ENCODE peak calls at places on chromosomes 3 and 15, in five cellular contexts. One of them, this sample, is unnamed.
A peak's percentile ranks its signal among the peaks of the same experiment; 100 is the strongest.

GRCh38 chr3:113231827-113232253 is 20.5 kb downstream of the BOC start:
- DNase-seq in dermis microvascular lymphatic vessel endothelial cell: no peak
- DNase-seq in HFFc6: peak; percentile 84
- DNase-seq in activated CD4-positive, alpha-beta T cell treated with anti-CD3 and anti-CD28 coated beads for 24 hours: no peak
- DNase-seq in neural progenitor cell: no peak
- DNase-seq in this sample: no peak

GRCh38 chr15:78205856-78206255 is 28.5 kb downstream of the ACSBG1 start:
- DNase-seq in dermis microvascular lymphatic vessel endothelial cell: no peak
- DNase-seq in HFFc6: no peak
- DNase-seq in activated CD4-positive, alpha-beta T cell treated with anti-CD3 and anti-CD28 coated beads for 24 hours: no peak
- DNase-seq in neural progenitor cell: no peak
- DNase-seq in this sample: no peak

GRCh38 chr15:51888593-51889195 is 59.2 kb downstream of the TMOD3 start:
- DNase-seq in dermis microvascular lymphatic vessel endothelial cell: no peak
- DNase-seq in HFFc6: no peak
- DNase-seq in activated CD4-positive, alpha-beta T cell treated with anti-CD3 and anti-CD28 coated beads for 24 hours: no peak
- DNase-seq in neural progenitor cell: peak; percentile 12
- DNase-seq in this sample: no peak

GRCh38 chr15:88690331-88690730 is 51.5 kb downstream of the ISG20 start:
- DNase-seq in dermis microvascular lymphatic vessel endothelial cell: no peak
- DNase-seq in HFFc6: peak; percentile 49
- DNase-seq in activated CD4-positive, alpha-beta T cell treated with anti-CD3 and anti-CD28 coated beads for 24 hours: no peak
- DNase-seq in neural progenitor cell: no peak
- DNase-seq in this sample: no peak

GRCh38 chr3:7709383-7710082 is 792.1 kb upstream of the LMCD1 start:
- DNase-seq in dermis microvascular lymphatic vessel endothelial cell: no peak
- DNase-seq in HFFc6: no peak
- DNase-seq in activated CD4-positive, alpha-beta T cell treated with anti-CD3 and anti-CD28 coated beads for 24 hours: no peak
- DNase-seq in neural progenitor cell: no peak
- DNase-seq in this sample: peak; percentile 78

GRCh38 chr3:185342458-185343169 is 20.3 kb upstream of the MAP3K13 start:
- DNase-seq in dermis microvascular lymphatic vessel endothelial cell: no peak
- DNase-seq in HFFc6: no peak
- DNase-seq in activated CD4-positive, alpha-beta T cell treated with anti-CD3 and anti-CD28 coated beads for 24 hours: no peak
- DNase-seq in neural progenitor cell: no peak
- DNase-seq in this sample: no peak

GRCh38 chr3:107838196-107838595 is 252.6 kb downstream of the CD47 start:
- DNase-seq in dermis microvascular lymphatic vessel endothelial cell: no peak
- DNase-seq in HFFc6: no peak
- DNase-seq in activated CD4-positive, alpha-beta T cell treated with anti-CD3 and anti-CD28 coated beads for 24 hours: no peak
- DNase-seq in neural progenitor cell: no peak
- DNase-seq in this sample: no peak

GRCh38 chr3:159082514-159082913 is 280.7 kb downstream of the MFSD1 start:
- DNase-seq in dermis microvascular lymphatic vessel endothelial cell: no peak
- DNase-seq in HFFc6: peak; percentile 57
- DNase-seq in activated CD4-positive, alpha-beta T cell treated with anti-CD3 and anti-CD28 coated beads for 24 hours: no peak
- DNase-seq in neural progenitor cell: no peak
- DNase-seq in this sample: no peak

GRCh38 chr15:39728844-39729243 is 53.8 kb downstream of the FSIP1 start:
- DNase-seq in dermis microvascular lymphatic vessel endothelial cell: no peak
- DNase-seq in HFFc6: peak; percentile 58
- DNase-seq in activated CD4-positive, alpha-beta T cell treated with anti-CD3 and anti-CD28 coated beads for 24 hours: no peak
- DNase-seq in neural progenitor cell: no peak
- DNase-seq in this sample: no peak

GRCh38 chr3:38116471-38117162 is 20.3 kb downstream of the ACAA1 start:
- DNase-seq in dermis microvascular lymphatic vessel endothelial cell: no peak
- DNase-seq in HFFc6: no peak
- DNase-seq in activated CD4-positive, alpha-beta T cell treated with anti-CD3 and anti-CD28 coated beads for 24 hours: no peak
- DNase-seq in neural progenitor cell: no peak
- DNase-seq in this sample: no peak

GRCh38 chr3:197807969-197808587 is 17.0 kb downstream of the LRCH3 start:
- DNase-seq in dermis microvascular lymphatic vessel endothelial cell: no peak
- DNase-seq in HFFc6: peak; percentile 41
- DNase-seq in activated CD4-positive, alpha-beta T cell treated with anti-CD3 and anti-CD28 coated beads for 24 hours: no peak
- DNase-seq in neural progenitor cell: no peak
- DNase-seq in this sample: no peak

GRCh38 chr3:23889950-23890349 is 26.8 kb downstream of the NKIRAS1 start:
- DNase-seq in dermis microvascular lymphatic vessel endothelial cell: no peak
- DNase-seq in HFFc6: no peak
- DNase-seq in activated CD4-positive, alpha-beta T cell treated with anti-CD3 and anti-CD28 coated beads for 24 hours: no peak
- DNase-seq in neural progenitor cell: no peak
- DNase-seq in this sample: no peak

GRCh38 chr3:13214847-13215472 is 141.7 kb upstream of the IQSEC1 start:
- DNase-seq in dermis microvascular lymphatic vessel endothelial cell: no peak
- DNase-seq in HFFc6: no peak
- DNase-seq in activated CD4-positive, alpha-beta T cell treated with anti-CD3 and anti-CD28 coated beads for 24 hours: no peak
- DNase-seq in neural progenitor cell: no peak
- DNase-seq in this sample: no peak

GRCh38 chr15:41207687-41208448 is 22.7 kb downstream of the EXD1 start:
- DNase-seq in dermis microvascular lymphatic vessel endothelial cell: no peak
- DNase-seq in HFFc6: peak; percentile 55
- DNase-seq in activated CD4-positive, alpha-beta T cell treated with anti-CD3 and anti-CD28 coated beads for 24 hours: no peak
- DNase-seq in neural progenitor cell: no peak
- DNase-seq in this sample: no peak

GRCh38 chr3:196896229-196896628 is 28.5 kb downstream of the SENP5 start:
- DNase-seq in dermis microvascular lymphatic vessel endothelial cell: no peak
- DNase-seq in HFFc6: no peak
- DNase-seq in activated CD4-positive, alpha-beta T cell treated with anti-CD3 and anti-CD28 coated beads for 24 hours: no peak
- DNase-seq in neural progenitor cell: no peak
- DNase-seq in this sample: no peak

GRCh38 chr3:188605231-188605630 is 451.3 kb downstream of the LPP start:
- DNase-seq in dermis microvascular lymphatic vessel endothelial cell: no peak
- DNase-seq in HFFc6: no peak
- DNase-seq in activated CD4-positive, alpha-beta T cell treated with anti-CD3 and anti-CD28 coated beads for 24 hours: no peak
- DNase-seq in neural progenitor cell: no peak
- DNase-seq in this sample: no peak

GRCh38 chr15:75808563-75808962 is 34.7 kb upstream of the UBE2Q2 start:
- DNase-seq in dermis microvascular lymphatic vessel endothelial cell: no peak
- DNase-seq in HFFc6: no peak
- DNase-seq in activated CD4-positive, alpha-beta T cell treated with anti-CD3 and anti-CD28 coated beads for 24 hours: no peak
- DNase-seq in neural progenitor cell: no peak
- DNase-seq in this sample: no peak

GRCh38 chr3:50585919-50586762 is 16.8 kb downstream of the HEMK1 start:
- DNase-seq in dermis microvascular lymphatic vessel endothelial cell: no peak
- DNase-seq in HFFc6: no peak
- DNase-seq in activated CD4-positive, alpha-beta T cell treated with anti-CD3 and anti-CD28 coated beads for 24 hours: no peak
- DNase-seq in neural progenitor cell: no peak
- DNase-seq in this sample: no peak

GRCh38 chr3:128426128-128426921 is 40.4 kb downstream of the DNAJB8 start:
- DNase-seq in dermis microvascular lymphatic vessel endothelial cell: no peak
- DNase-seq in HFFc6: no peak
- DNase-seq in activated CD4-positive, alpha-beta T cell treated with anti-CD3 and anti-CD28 coated beads for 24 hours: peak; percentile 48
- DNase-seq in neural progenitor cell: peak; percentile 85
- DNase-seq in this sample: no peak

GRCh38 chr15:60390931-60391501 is 6.8 kb downstream of the ANXA2 start:
- DNase-seq in dermis microvascular lymphatic vessel endothelial cell: no peak
- DNase-seq in HFFc6: peak; percentile 89
- DNase-seq in activated CD4-positive, alpha-beta T cell treated with anti-CD3 and anti-CD28 coated beads for 24 hours: no peak
- DNase-seq in neural progenitor cell: peak; percentile 88
- DNase-seq in this sample: no peak

GRCh38 chr3:194871143-194871863 is 185.6 kb downstream of the FAM43A start:
- DNase-seq in dermis microvascular lymphatic vessel endothelial cell: no peak
- DNase-seq in HFFc6: peak; percentile 88
- DNase-seq in activated CD4-positive, alpha-beta T cell treated with anti-CD3 and anti-CD28 coated beads for 24 hours: no peak
- DNase-seq in neural progenitor cell: peak; percentile 49
- DNase-seq in this sample: no peak

GRCh38 chr3:142844339-142844977 is 44.4 kb downstream of the PCOLCE2 start:
- DNase-seq in dermis microvascular lymphatic vessel endothelial cell: no peak
- DNase-seq in HFFc6: peak; percentile 42
- DNase-seq in activated CD4-positive, alpha-beta T cell treated with anti-CD3 and anti-CD28 coated beads for 24 hours: no peak
- DNase-seq in neural progenitor cell: peak; percentile 33
- DNase-seq in this sample: no peak

GRCh38 chr3:194282436-194283122 is 68.5 kb downstream of the CPN2 start:
- DNase-seq in dermis microvascular lymphatic vessel endothelial cell: no peak
- DNase-seq in HFFc6: no peak
- DNase-seq in activated CD4-positive, alpha-beta T cell treated with anti-CD3 and anti-CD28 coated beads for 24 hours: no peak
- DNase-seq in neural progenitor cell: no peak
- DNase-seq in this sample: no peak

GRCh38 chr3:136860541-136860940 is 1.5 kb upstream of the NCK1 start:
- DNase-seq in dermis microvascular lymphatic vessel endothelial cell: no peak
- DNase-seq in HFFc6: no peak
- DNase-seq in activated CD4-positive, alpha-beta T cell treated with anti-CD3 and anti-CD28 coated beads for 24 hours: no peak
- DNase-seq in neural progenitor cell: peak; percentile 90
- DNase-seq in this sample: no peak

GRCh38 chr3:174156200-174156599 is 702.9 kb upstream of the NAALADL2 start:
- DNase-seq in dermis microvascular lymphatic vessel endothelial cell: no peak
- DNase-seq in HFFc6: no peak
- DNase-seq in activated CD4-positive, alpha-beta T cell treated with anti-CD3 and anti-CD28 coated beads for 24 hours: no peak
- DNase-seq in neural progenitor cell: no peak
- DNase-seq in this sample: peak; percentile 55

GRCh38 chr15:95287774-95288173 is 1042.7 kb upstream of the NR2F2 start:
- DNase-seq in dermis microvascular lymphatic vessel endothelial cell: no peak
- DNase-seq in HFFc6: no peak
- DNase-seq in activated CD4-positive, alpha-beta T cell treated with anti-CD3 and anti-CD28 coated beads for 24 hours: no peak
- DNase-seq in neural progenitor cell: peak; percentile 84
- DNase-seq in this sample: no peak

GRCh38 chr3:24042879-24043567 is 97.9 kb downstream of the NR1D2 start:
- DNase-seq in dermis microvascular lymphatic vessel endothelial cell: no peak
- DNase-seq in HFFc6: no peak
- DNase-seq in activated CD4-positive, alpha-beta T cell treated with anti-CD3 and anti-CD28 coated beads for 24 hours: no peak
- DNase-seq in neural progenitor cell: no peak
- DNase-seq in this sample: no peak